ENCODE peak calls at places on chromosomes 13 and 19, in nine cellular contexts. One of them, this sample, is unnamed.

GRCh38 chr19:34057155-34057554 is 115.1 kb upstream of the LSM14A start:
- DNase-seq in fibroblast of pulmonary artery: no peak
- DNase-seq in anterior cingulate cortex: no peak
- DNase-seq in T-helper 1 cell: no peak
- DNase-seq in CD8-positive, alpha-beta T cell: no peak
- DNase-seq in HuH-7.5: no peak
- DNase-seq in NCI-H1105: no peak
- DNase-seq in progenitor cell of endocrine pancreas: no peak
- DNase-seq in activated CD4-positive, alpha-beta T cell treated with anti-CD3 and anti-CD28 coated beads for 48 hours: no peak
- DNase-seq in this sample: no peak

GRCh38 chr13:63124863-63125262 is 1709.2 kb upstream of the PCDH20 start:
- DNase-seq in fibroblast of pulmonary artery: peak
- DNase-seq in anterior cingulate cortex: no peak
- DNase-seq in T-helper 1 cell: no peak
- DNase-seq in CD8-positive, alpha-beta T cell: no peak
- DNase-seq in HuH-7.5: no peak
- DNase-seq in NCI-H1105: peak
- DNase-seq in progenitor cell of endocrine pancreas: no peak
- DNase-seq in activated CD4-positive, alpha-beta T cell treated with anti-CD3 and anti-CD28 coated beads for 48 hours: no peak
- DNase-seq in this sample: peak

GRCh38 chr19:3732108-3732507 is 23.9 kb downstream of the TJP3 start:
- DNase-seq in fibroblast of pulmonary artery: no peak
- DNase-seq in anterior cingulate cortex: no peak
- DNase-seq in T-helper 1 cell: no peak
- DNase-seq in CD8-positive, alpha-beta T cell: no peak
- DNase-seq in HuH-7.5: no peak
- DNase-seq in NCI-H1105: no peak
- DNase-seq in progenitor cell of endocrine pancreas: no peak
- DNase-seq in activated CD4-positive, alpha-beta T cell treated with anti-CD3 and anti-CD28 coated beads for 48 hours: no peak
- DNase-seq in this sample: no peak

GRCh38 chr19:49006905-49007304 is 10.0 kb downstream of the LHB start:
- DNase-seq in fibroblast of pulmonary artery: no peak
- DNase-seq in anterior cingulate cortex: no peak
- DNase-seq in T-helper 1 cell: no peak
- DNase-seq in CD8-positive, alpha-beta T cell: no peak
- DNase-seq in HuH-7.5: no peak
- DNase-seq in NCI-H1105: no peak
- DNase-seq in progenitor cell of endocrine pancreas: no peak
- DNase-seq in activated CD4-positive, alpha-beta T cell treated with anti-CD3 and anti-CD28 coated beads for 48 hours: no peak
- DNase-seq in this sample: no peak

GRCh38 chr19:34044011-34044410 is 128.3 kb upstream of the LSM14A start:
- DNase-seq in fibroblast of pulmonary artery: no peak
- DNase-seq in anterior cingulate cortex: no peak
- DNase-seq in T-helper 1 cell: no peak
- DNase-seq in CD8-positive, alpha-beta T cell: no peak
- DNase-seq in HuH-7.5: no peak
- DNase-seq in NCI-H1105: no peak
- DNase-seq in progenitor cell of endocrine pancreas: no peak
- DNase-seq in activated CD4-positive, alpha-beta T cell treated with anti-CD3 and anti-CD28 coated beads for 48 hours: no peak
- DNase-seq in this sample: no peak

GRCh38 chr19:33671211-33671610 is 49.5 kb downstream of the CHST8 start:
- DNase-seq in fibroblast of pulmonary artery: no peak
- DNase-seq in anterior cingulate cortex: no peak
- DNase-seq in T-helper 1 cell: no peak
- DNase-seq in CD8-positive, alpha-beta T cell: no peak
- DNase-seq in HuH-7.5: no peak
- DNase-seq in NCI-H1105: no peak
- DNase-seq in progenitor cell of endocrine pancreas: no peak
- DNase-seq in activated CD4-positive, alpha-beta T cell treated with anti-CD3 and anti-CD28 coated beads for 48 hours: no peak
- DNase-seq in this sample: no peak

GRCh38 chr13:100493418-100493817 is 95.2 kb downstream of the GGACT start:
- DNase-seq in fibroblast of pulmonary artery: no peak
- DNase-seq in anterior cingulate cortex: no peak
- DNase-seq in T-helper 1 cell: no peak
- DNase-seq in CD8-positive, alpha-beta T cell: no peak
- DNase-seq in HuH-7.5: no peak
- DNase-seq in NCI-H1105: no peak
- DNase-seq in progenitor cell of endocrine pancreas: no peak
- DNase-seq in activated CD4-positive, alpha-beta T cell treated with anti-CD3 and anti-CD28 coated beads for 48 hours: no peak
- DNase-seq in this sample: no peak

GRCh38 chr13:21894703-21895699 is 224.1 kb downstream of the FGF9 start:
- DNase-seq in fibroblast of pulmonary artery: no peak
- DNase-seq in anterior cingulate cortex: no peak
- DNase-seq in T-helper 1 cell: no peak
- DNase-seq in CD8-positive, alpha-beta T cell: no peak
- DNase-seq in HuH-7.5: no peak
- DNase-seq in NCI-H1105: no peak
- DNase-seq in progenitor cell of endocrine pancreas: no peak
- DNase-seq in activated CD4-positive, alpha-beta T cell treated with anti-CD3 and anti-CD28 coated beads for 48 hours: no peak
- DNase-seq in this sample: no peak

GRCh38 chr13:42305503-42305902 is 33.6 kb downstream of the AKAP11 start:
- DNase-seq in fibroblast of pulmonary artery: no peak
- DNase-seq in anterior cingulate cortex: no peak
- DNase-seq in T-helper 1 cell: no peak
- DNase-seq in CD8-positive, alpha-beta T cell: no peak
- DNase-seq in HuH-7.5: no peak
- DNase-seq in NCI-H1105: no peak
- DNase-seq in progenitor cell of endocrine pancreas: no peak
- DNase-seq in activated CD4-positive, alpha-beta T cell treated with anti-CD3 and anti-CD28 coated beads for 48 hours: no peak
- DNase-seq in this sample: peak

GRCh38 chr13:95002968-95003813 is 290.8 kb upstream of the SOX21 start:
- DNase-seq in fibroblast of pulmonary artery: no peak
- DNase-seq in anterior cingulate cortex: no peak
- DNase-seq in T-helper 1 cell: no peak
- DNase-seq in CD8-positive, alpha-beta T cell: no peak
- DNase-seq in HuH-7.5: no peak
- DNase-seq in NCI-H1105: peak
- DNase-seq in progenitor cell of endocrine pancreas: no peak
- DNase-seq in activated CD4-positive, alpha-beta T cell treated with anti-CD3 and anti-CD28 coated beads for 48 hours: no peak
- DNase-seq in this sample: no peak